ENCODE peak calls at places on chromosomes 1 and 21, in eight cellular contexts. O, R, V, P, X, F, G and T are unnamed samples.

GRCh38 chr1:207282496-207283380 is 38.7 kb upstream of the CD55 start:
- DNase-seq in V (no peak), P (no peak), F (no peak), G (no peak), R (peak; percentile 40), X (no peak), O (no peak), T (no peak)

GRCh38 chr1:183218981-183219621 is 33.0 kb downstream of the LAMC2 start:
- DNase-seq in R (no peak), X (no peak), F (no peak), P (no peak), G (no peak), O (no peak), V (peak; percentile 78), T (peak; percentile 29)

GRCh38 chr1:16174886-16175598 is 19.2 kb upstream of the EPHA2 start:
- DNase-seq in F (no peak), G (no peak), R (no peak), V (no peak), X (no peak), P (no peak), O (no peak), T (no peak)

GRCh38 chr21:14982336-14982735 is 82.5 kb downstream of the NRIP1 start:
- DNase-seq in P (no peak), X (no peak), O (no peak), R (no peak), F (no peak), V (no peak), G (no peak), T (no peak)

GRCh38 chr1:82979593-82980230 is 1019.2 kb downstream of the TTLL7 start:
- DNase-seq in X (no peak), F (no peak), O (no peak), G (no peak), R (no peak), V (no peak), P (no peak), T (peak; percentile 16)

GRCh38 chr1:154434346-154435075 is 29.4 kb downstream of the IL6R start:
- DNase-seq in R (no peak), F (no peak), G (peak; percentile 75), X (peak; percentile 56), O (no peak), V (peak; percentile 80), P (peak; percentile 89), T (no peak)

GRCh38 chr1:16458801-16459200 is 18.3 kb downstream of the NECAP2 start:
- DNase-seq in R (no peak), V (no peak), F (no peak), O (no peak), X (no peak), G (no peak), P (no peak), T (no peak)

GRCh38 chr1:81650741-81651140 is 150.0 kb upstream of the ADGRL2 start:
- DNase-seq in V (no peak), G (no peak), F (no peak), O (no peak), R (no peak), P (no peak), X (no peak), T (no peak)

GRCh38 chr1:1309525-1310385 is 1.4 kb downstream of the PUSL1 start:
- DNase-seq in X (no peak), G (no peak), F (no peak), R (no peak), P (no peak), O (no peak), V (no peak), T (no peak)

GRCh38 chr1:47444578-47445465 is 7.0 kb downstream of the FOXD2 start:
- DNase-seq in R (no peak), G (peak; percentile 68), F (no peak), V (no peak), O (no peak), P (peak; percentile 58), X (no peak), T (no peak)

GRCh38 chr1:958823-959729 is at the start of gene NOC2L:
- DNase-seq in V (peak; percentile 90), X (peak; percentile 93), F (peak; percentile 97), P (peak; percentile 97), R (peak; percentile 72), O (no peak), G (peak; percentile 97), T (peak; percentile 91)

GRCh38 chr1:179129702-179130473 is 48.0 kb downstream of the TOR3A start:
- DNase-seq in P (no peak), F (no peak), V (no peak), X (no peak), R (no peak), O (no peak), G (no peak), T (peak; percentile 64)

DNA sequence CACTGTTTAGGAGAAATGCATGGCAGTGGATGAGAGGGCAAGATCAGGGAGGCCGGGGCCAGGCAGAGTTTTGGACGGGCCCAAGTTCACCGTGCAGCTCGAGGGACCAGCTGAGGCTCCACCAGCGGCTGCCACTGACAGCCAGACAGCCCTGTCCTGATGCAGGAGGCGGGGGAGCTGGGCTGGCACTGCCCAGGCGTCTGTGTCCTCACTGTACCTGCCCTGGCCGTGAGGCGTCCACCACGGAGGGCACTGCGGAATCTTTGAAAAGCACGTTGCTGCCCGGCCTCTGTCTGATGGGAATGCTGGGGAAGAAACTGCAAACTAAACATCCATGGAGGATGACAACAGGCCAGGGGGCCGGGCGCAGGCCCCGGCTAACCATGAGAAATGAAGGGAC is 35.5 kb downstream of the VPS26C start:
- DNase-seq in O (no peak), X (no peak), R (no peak), G (no peak), V (no peak), P (no peak), F (no peak), T (no peak)
- H3K36me3 ChIP-seq in O (peaks cover 31% of the 10 kb centered on the region), X (peaks cover 57% of the 10 kb centered on the region), R (no peaks in the 10 kb centered on the region), G (peaks cover 79% of the 10 kb centered on the region), V (peaks cover 15% of the 10 kb centered on the region), P (peaks cover 86% of the 10 kb centered on the region), F (peaks cover 7% of the 10 kb centered on the region), T (peaks cover 24% of the 10 kb centered on the region)

GRCh38 chr1:156870734-156871133 is 10.1 kb downstream of the NTRK1 start:
- DNase-seq in G (no peak), O (peak; percentile 57), P (peak; percentile 6), X (no peak), V (no peak), R (peak; percentile 83), F (no peak), T (no peak)
- H3K4me3 ChIP-seq in G (no peak overlapping the region), O (peak overlapping the region; percentile 2), P (no peak overlapping the region), X (no peak overlapping the region), V (no peak overlapping the region), R (peak overlapping the region; percentile 36), F (no peak overlapping the region), T (no peak overlapping the region)

DNA sequence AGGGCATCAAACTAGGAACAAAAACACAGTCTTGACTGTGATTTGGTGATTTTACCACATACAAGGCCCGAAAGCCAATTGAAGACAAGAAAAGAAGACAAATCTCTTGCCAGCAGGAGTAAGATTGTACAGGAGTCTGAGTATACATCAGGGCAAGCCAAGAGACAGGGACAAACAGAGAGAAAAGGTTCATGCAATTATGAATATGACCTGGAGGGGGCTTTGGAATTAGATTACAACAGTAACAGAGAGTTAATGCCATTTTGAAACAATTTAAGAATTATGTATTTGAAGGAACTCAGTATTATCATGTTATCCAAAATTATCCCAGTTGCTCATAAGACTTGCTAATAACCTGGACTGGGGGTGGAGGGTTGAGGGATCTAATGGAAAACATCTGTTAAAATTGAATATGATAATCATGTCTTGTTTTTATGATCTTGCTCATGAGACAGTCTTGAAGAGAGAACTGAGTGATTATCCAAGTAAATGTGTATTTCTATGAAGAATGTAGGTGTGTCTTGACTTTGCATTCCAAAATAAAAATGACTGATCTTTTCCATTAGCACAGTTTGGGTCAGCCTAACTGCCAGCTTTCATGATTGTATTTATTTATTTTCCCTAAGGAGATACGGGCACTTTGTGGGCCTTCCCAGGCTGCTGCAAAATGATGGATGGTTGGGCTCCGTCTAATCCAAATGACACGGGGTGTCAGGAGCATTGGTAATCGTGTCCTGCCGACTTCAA is 117.7 kb downstream of the ERG start:
- DNase-seq in V (no peak), O (peak; percentile 22), R (no peak), X (no peak), G (no peak), P (no peak), F (no peak), T (no peak)
- TF ChIP-seq CTCF in V (no peak), O (peak; percentile 31), R (peak; percentile 32), X (no peak), G (no peak), P (no peak), F (no peak), T (peak; percentile 21)

DNA sequence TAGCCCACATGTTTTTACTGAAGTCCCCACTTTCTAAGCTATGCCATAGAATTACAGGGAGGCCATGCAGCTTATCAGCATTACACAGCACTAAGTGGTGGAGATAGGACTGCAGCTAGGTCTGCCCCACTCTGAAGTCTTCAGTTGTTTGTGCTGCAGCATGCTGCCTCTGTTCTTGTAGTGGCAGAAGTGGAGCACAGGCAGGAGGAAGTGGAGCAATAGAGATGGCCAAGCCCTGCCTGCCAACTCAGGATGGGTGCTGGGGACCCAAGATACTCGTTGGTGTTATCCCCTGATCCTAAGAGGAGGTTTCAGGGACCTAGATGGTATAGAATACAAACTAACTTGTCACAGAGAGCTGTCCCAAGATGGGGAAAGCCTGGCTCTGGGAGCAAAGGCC is 12.9 kb downstream of the MRPL37 start:
- DNase-seq in F (no peak), V (no peak), P (no peak), G (no peak), R (no peak), O (no peak), X (no peak), T (no peak)
- H3K36me3 ChIP-seq in F (peaks cover 3% of the 10 kb centered on the region), V (peaks cover 49% of the 10 kb centered on the region), P (peaks cover 100% of the 10 kb centered on the region), G (peaks cover 97% of the 10 kb centered on the region), R (peaks cover 12% of the 10 kb centered on the region), O (peaks cover 52% of the 10 kb centered on the region), X (peaks cover 96% of the 10 kb centered on the region), T (peaks cover 58% of the 10 kb centered on the region)

GRCh38 chr1:93771843-93772242 is 90.2 kb upstream of the BCAR3 start:
- DNase-seq in P (no peak), F (no peak), G (no peak), O (no peak), R (no peak), X (no peak), V (no peak), T (no peak)
- H3K4me3 ChIP-seq in P (no peak overlapping the region), F (no peak overlapping the region), G (no peak overlapping the region), O (no peak overlapping the region), R (peak overlapping the region; percentile 72), X (no peak overlapping the region), V (no peak overlapping the region), T (no peak overlapping the region)

GRCh38 chr1:26391450-26391849 is 18.9 kb upstream of the ZNF683 start:
- DNase-seq in R (peak; percentile 46), G (no peak), P (no peak), O (no peak), V (no peak), F (no peak), X (no peak), T (no peak)
- TF ChIP-seq CTCF in R (peak; percentile 78), G (peak; percentile 42), P (no peak), O (peak; percentile 89), V (peak; percentile 5), F (no peak), X (no peak), T (peak; percentile 61)

GRCh38 chr1:235122348-235122747 is 6.3 kb downstream of the TOMM20 start:
- DNase-seq in X (no peak), R (no peak), V (no peak), O (no peak), F (no peak), G (no peak), P (no peak), T (no peak)
- H3K36me3 ChIP-seq in X (peaks cover 42% of the 10 kb centered on the region), R (peaks cover 64% of the 10 kb centered on the region), V (no peaks in the 10 kb centered on the region), O (peaks cover 16% of the 10 kb centered on the region), F (peaks cover 4% of the 10 kb centered on the region), G (peaks cover 54% of the 10 kb centered on the region), P (peaks cover 73% of the 10 kb centered on the region), T (peaks cover 13% of the 10 kb centered on the region)